ENCODE peak calls at places on chromosomes 1 and 21, in ten cellular contexts. N is GM23338, Z is prostate gland, V is OCI-LY7, Q is WTC11, E is cardiac fibroblast, P is tibial artery, B is transverse colon, L is H1, W is GM12865. D is an unnamed sample.

GRCh38 chr1:220692436-220693228 is 2.5 kb downstream of the C1orf115 start:
- DNase-seq in V (no peak), L (no peak), Z (no peak), B (no peak), P (no peak), Q (no peak), N (no peak), E (no peak), W (no peak), D (no peak)

GRCh38 chr1:83318361-83318760 is 680.6 kb downstream of the TTLL7 start:
- DNase-seq in N (no peak), W (no peak), Z (no peak), Q (no peak), V (no peak), P (no peak), E (no peak), L (no peak), B (no peak), D (no peak)

GRCh38 chr1:167442142-167442848 is 76.0 kb downstream of the CD247 start:
- DNase-seq in B (peak), L (peak), V (peak), N (peak), P (peak), E (peak), W (peak), Z (peak), Q (peak), D (peak)

GRCh38 chr1:14598498-14599172 is at the start of gene KAZN:
- DNase-seq in E (peak), P (no peak), Z (no peak), V (no peak), N (peak), L (peak), W (peak), B (no peak), Q (peak), D (no peak)

GRCh38 chr1:51583532-51583931 is 33.4 kb upstream of the OSBPL9 start:
- DNase-seq in Z (peak), L (no peak), E (peak), W (no peak), N (no peak), B (no peak), Q (no peak), P (peak), V (no peak), D (no peak)

GRCh38 chr1:93344886-93345632 is 648 bp upstream of the DR1 start:
- DNase-seq in P (no peak), L (no peak), Z (no peak), W (no peak), V (peak), N (no peak), E (peak), Q (no peak), B (no peak), D (no peak)

GRCh38 chr1:24871306-24871901 is 58.7 kb downstream of the RUNX3 start:
- DNase-seq in P (peak), B (no peak), V (no peak), E (no peak), Q (no peak), N (no peak), L (no peak), W (no peak), Z (no peak), D (no peak)

GRCh38 chr1:211589782-211590721 is 11.1 kb upstream of the SLC30A1 start:
- DNase-seq in Q (no peak), B (no peak), L (no peak), N (no peak), V (no peak), W (no peak), Z (peak), E (peak), P (peak), D (no peak)

GRCh38 chr21:37045556-37045955 is 27.3 kb downstream of the PIGP start:
- DNase-seq in V (no peak), Z (no peak), L (no peak), P (no peak), E (peak), B (no peak), N (no peak), Q (no peak), W (no peak), D (no peak)

GRCh38 chr1:110224240-110224995 is 14.3 kb downstream of the KCNC4 start:
- DNase-seq in Z (no peak), V (no peak), P (no peak), N (no peak), E (no peak), Q (no peak), L (no peak), W (no peak), B (no peak), D (no peak)

GRCh38 chr1:8720347-8720746 is 97.1 kb downstream of the RERE start:
- DNase-seq in E (no peak), Z (no peak), N (no peak), B (no peak), P (no peak), W (no peak), L (no peak), V (no peak), Q (no peak), D (no peak)

GRCh38 chr21:36864974-36865373 is 101.5 kb downstream of the HLCS start:
- DNase-seq in L (no peak), V (no peak), E (no peak), W (no peak), N (no peak), Q (no peak), B (no peak), P (no peak), Z (no peak), D (no peak)

GRCh38 chr1:93708734-93709481 is 27.3 kb upstream of the BCAR3 start:
- DNase-seq in Z (no peak), L (no peak), N (no peak), B (no peak), Q (no peak), P (no peak), V (peak), W (peak), E (peak), D (no peak)

GRCh38 chr1:184340984-184341383 is 45.8 kb upstream of the C1orf21 start:
- DNase-seq in P (no peak), L (no peak), B (no peak), Q (no peak), V (no peak), W (no peak), E (peak), Z (no peak), N (peak), D (no peak)

GRCh38 chr1:165444897-165445370 is at the start of gene RXRG:
- DNase-seq in L (peak), V (no peak), W (no peak), N (peak), E (peak), B (no peak), Q (peak), Z (peak), P (no peak), D (no peak)

GRCh38 chr1:41503507-41504125 is 19.1 kb upstream of the EDN2 start:
- DNase-seq in W (no peak), N (no peak), P (no peak), L (no peak), Q (no peak), V (no peak), Z (no peak), B (no peak), E (no peak), D (no peak)

GRCh38 chr1:170520601-170521000 is 11.4 kb upstream of the GORAB start:
- DNase-seq in N (no peak), P (no peak), W (no peak), Z (no peak), L (no peak), Q (no peak), B (no peak), E (no peak), V (no peak), D (no peak)

GRCh38 chr1:153880962-153881361 is 41.8 kb downstream of the GATAD2B start:
- DNase-seq in N (no peak), B (peak), L (no peak), Z (peak), Q (no peak), E (peak), P (peak), V (no peak), W (no peak), D (no peak)

GRCh38 chr1:31815752-31816484 is at the start of gene SPOCD1:
- DNase-seq in N (peak), W (peak), Q (peak), L (peak), B (peak), E (peak), V (peak), P (peak), Z (peak), D (peak)

GRCh38 chr1:241235236-241235897 is 121.6 kb downstream of the RGS7 start:
- DNase-seq in P (no peak), W (no peak), L (no peak), V (no peak), E (no peak), N (peak), Z (no peak), Q (no peak), B (no peak), D (no peak)

GRCh38 chr1:177392336-177392735 is 221.6 kb downstream of the BRINP2 start:
- DNase-seq in V (no peak), P (no peak), W (no peak), N (no peak), Q (no peak), B (no peak), Z (no peak), L (no peak), E (no peak), D (no peak)

GRCh38 chr1:36166938-36167910 is 11.3 kb downstream of the MAP7D1 start:
- DNase-seq in W (no peak), N (no peak), E (no peak), Q (no peak), L (no peak), B (no peak), V (no peak), Z (no peak), P (no peak), D (no peak)

GRCh38 chr1:161989108-161989507 is 34.6 kb downstream of the OLFML2B start:
- DNase-seq in P (no peak), B (no peak), V (no peak), W (no peak), Q (no peak), Z (no peak), E (no peak), L (no peak), N (no peak), D (no peak)
- TF ChIP-seq CTCF in P (no peak), B (no peak), V (no peak), W (no peak), Q (no peak), Z (no peak), E (no peak), L (no peak), N (peak), D (no peak)

GRCh38 chr1:119140177-119141019 is at the start of gene WARS2:
- DNase-seq in L (peak), E (peak), V (peak), W (peak), P (peak), Q (peak), N (peak), B (peak), Z (peak), D (peak)
- TF ChIP-seq CTCF in L (no peak), E (no peak), V (no peak), W (no peak), P (no peak), Q (no peak), N (peak), B (no peak), Z (no peak), D (no peak)

GRCh38 chr1:22286491-22286890 is 143.6 kb upstream of the WNT4 start:
- DNase-seq in B (no peak), P (no peak), Z (no peak), N (peak), Q (no peak), V (no peak), L (peak), E (no peak), W (no peak), D (no peak)

GRCh38 chr1:22283596-22283995 is 140.7 kb upstream of the WNT4 start:
- DNase-seq in Q (no peak), B (no peak), P (peak), Z (no peak), V (no peak), E (no peak), L (peak), N (no peak), W (no peak), D (no peak)

GRCh38 chr1:22284236-22284635 is 141.3 kb upstream of the WNT4 start:
- DNase-seq in Z (no peak), N (no peak), B (no peak), W (no peak), L (no peak), E (no peak), Q (no peak), V (no peak), P (peak), D (no peak)

GRCh38 chr1:22285545-22286396 is 142.9 kb upstream of the WNT4 start:
- DNase-seq in N (no peak), P (peak), E (peak), Z (no peak), Q (no peak), B (no peak), W (no peak), V (no peak), L (no peak), D (no peak)

DNA sequence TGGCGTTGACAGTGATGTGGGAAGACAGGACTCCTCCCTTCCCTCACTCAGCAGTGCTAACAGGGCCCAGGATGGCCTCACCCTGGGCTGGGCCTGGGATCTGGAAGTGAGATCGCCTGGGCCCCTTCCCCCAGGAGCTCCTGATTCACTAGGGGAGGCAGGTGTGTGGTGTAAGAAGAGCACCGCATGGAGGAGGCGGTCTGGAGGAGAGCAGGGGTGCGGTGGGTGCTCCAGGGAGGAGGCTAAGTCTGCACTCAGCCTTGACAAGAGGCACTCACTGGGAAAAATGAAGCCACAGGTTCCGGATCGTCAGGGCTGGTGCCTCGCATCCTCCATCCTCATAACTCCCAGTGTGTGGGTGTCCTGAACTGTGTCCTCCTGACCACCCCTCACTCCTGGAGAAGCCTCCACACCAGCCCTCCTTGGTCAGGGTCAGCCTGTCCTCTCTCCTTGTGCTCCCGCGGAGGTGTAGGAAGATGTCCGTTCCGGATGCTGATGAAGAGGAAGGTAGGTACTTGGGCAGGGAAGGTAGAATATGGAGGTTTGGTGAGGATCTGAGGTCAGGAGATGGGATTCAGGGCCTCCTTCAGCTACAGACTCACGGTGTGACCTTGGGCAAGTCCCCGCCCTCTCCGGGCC is 142.1 kb upstream of the WNT4 start:
- DNase-seq in Q (no peak), Z (no peak), W (no peak), E (no peak), L (no peak), P (peak), N (no peak), B (no peak), V (no peak), D (no peak)
- TF ChIP-seq CTCF in Q (no peak), Z (no peak), W (no peak), E (no peak), L (no peak), P (no peak), N (no peak), B (no peak), V (no peak), D (no peak)

GRCh38 chr1:237105826-237106225 is 63.8 kb downstream of the RYR2 start:
- DNase-seq in V (no peak), W (no peak), Q (no peak), N (no peak), E (peak), Z (no peak), L (no peak), P (no peak), B (no peak), D (no peak)

GRCh38 chr1:237108299-237109040 is 66.5 kb downstream of the RYR2 start:
- DNase-seq in V (no peak), Q (no peak), P (no peak), N (no peak), B (no peak), L (no peak), Z (no peak), E (no peak), W (no peak), D (no peak)

GRCh38 chr1:237098517-237098916 is 56.5 kb downstream of the RYR2 start:
- DNase-seq in N (no peak), V (no peak), L (no peak), Q (no peak), Z (no peak), B (no peak), E (no peak), P (no peak), W (no peak), D (no peak)

GRCh38 chr1:237103021-237103420 is 61.0 kb downstream of the RYR2 start:
- DNase-seq in B (no peak), V (no peak), P (no peak), Z (no peak), L (no peak), W (no peak), Q (no peak), E (no peak), N (no peak), D (no peak)

DNA sequence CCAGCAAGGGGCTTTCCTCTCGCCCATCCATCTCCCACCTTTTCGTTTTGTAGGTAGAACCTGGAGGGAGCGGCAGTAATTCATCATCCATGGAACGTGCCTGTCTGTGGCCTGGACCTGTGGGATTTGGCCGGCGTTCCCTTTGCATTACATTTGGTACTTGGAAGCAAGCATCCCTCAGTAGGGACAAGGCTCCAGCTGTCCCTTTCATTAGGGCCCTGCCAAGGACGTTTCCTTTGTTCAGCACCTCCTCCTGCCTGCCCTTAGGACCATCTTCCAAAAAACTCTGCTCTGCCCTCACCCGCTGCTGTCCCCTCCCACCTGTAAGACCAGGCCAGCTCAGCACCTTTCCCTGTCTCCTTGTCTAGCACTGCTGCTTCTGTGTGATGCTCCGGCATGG is 62.1 kb downstream of the RYR2 start:
- DNase-seq in E (no peak), W (no peak), V (no peak), P (no peak), N (no peak), L (no peak), B (no peak), Q (no peak), Z (no peak), D (no peak)
- TF ChIP-seq CTCF in E (no peak), W (no peak), V (no peak), P (no peak), N (no peak), L (no peak), B (no peak), Q (no peak), Z (no peak), D (no peak)

GRCh38 chr1:3401585-3402257 is 52.7 kb upstream of the ARHGEF16 start:
- DNase-seq in V (no peak), W (no peak), Z (no peak), E (no peak), N (no peak), P (no peak), Q (no peak), L (no peak), B (no peak), D (no peak)

GRCh38 chr1:3403388-3404179 is 50.9 kb upstream of the ARHGEF16 start:
- DNase-seq in Q (peak), P (no peak), B (no peak), V (peak), N (peak), Z (no peak), L (peak), W (no peak), E (no peak), D (no peak)

GRCh38 chr1:3402258-3403010 is 52.0 kb upstream of the ARHGEF16 start:
- DNase-seq in P (no peak), Z (no peak), W (no peak), B (no peak), E (no peak), V (no peak), N (no peak), Q (no peak), L (no peak), D (no peak)

GRCh38 chr1:3404301-3404700 is 50.2 kb upstream of the ARHGEF16 start:
- DNase-seq in Q (no peak), P (no peak), L (no peak), Z (no peak), V (no peak), W (no peak), B (no peak), N (no peak), E (no peak), D (no peak)

DNA sequence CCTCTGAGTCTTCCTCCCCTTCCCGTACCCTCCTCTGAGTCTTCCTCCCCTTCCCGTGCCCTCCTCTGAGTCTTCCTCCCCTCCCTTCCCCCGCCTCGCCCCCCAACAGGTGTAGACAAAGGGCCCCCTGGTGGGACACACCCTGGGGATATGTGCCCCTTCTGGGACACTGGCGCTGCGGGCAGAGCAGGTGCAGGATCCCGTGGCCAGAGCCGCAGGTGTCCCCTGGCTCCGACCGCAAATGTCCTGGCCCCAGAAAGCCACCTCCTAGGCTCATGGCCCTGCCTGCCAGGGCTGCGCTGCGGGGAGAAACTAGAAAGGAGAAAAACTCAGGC is 51.5 kb upstream of the ARHGEF16 start:
- DNase-seq in P (no peak), N (no peak), W (no peak), V (no peak), L (no peak), Q (no peak), Z (no peak), E (no peak), B (no peak), D (no peak)
- TF ChIP-seq CTCF in P (no peak), N (no peak), W (no peak), V (no peak), L (no peak), Q (no peak), Z (no peak), E (no peak), B (no peak), D (no peak)

DNA sequence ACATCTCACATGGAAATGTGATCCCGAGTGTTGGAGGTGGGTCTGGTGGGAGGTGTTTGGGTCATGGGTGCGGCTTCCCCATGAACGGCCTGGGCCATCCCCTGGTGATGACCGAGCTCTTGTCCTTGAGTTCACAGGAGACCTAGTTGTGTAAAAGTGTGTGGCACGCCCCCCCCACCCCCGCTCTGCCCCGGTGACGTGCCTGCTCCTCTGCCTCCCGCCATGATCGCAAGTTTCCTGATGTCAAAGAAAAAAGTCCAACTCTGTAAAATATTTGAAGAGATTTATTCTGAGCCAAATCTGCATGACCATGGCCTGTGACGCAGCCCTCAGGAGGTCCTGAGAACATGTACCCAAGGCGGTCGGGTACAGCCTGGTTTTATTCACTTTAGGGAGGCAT is 125.1 kb upstream of the COL6A1 start:
- DNase-seq in P (no peak), Q (no peak), L (no peak), Z (no peak), W (no peak), E (no peak), N (no peak), V (no peak), B (no peak), D (no peak)
- TF ChIP-seq CTCF in P (no peak), Q (no peak), L (no peak), Z (no peak), W (no peak), E (no peak), N (no peak), V (no peak), B (no peak), D (no peak)

GRCh38 chr1:77825356-77825709 is 45.9 kb downstream of the MIGA1 start:
- DNase-seq in P (no peak), W (peak), B (peak), Z (peak), L (no peak), E (peak), Q (no peak), V (peak), N (peak), D (peak)
- TF ChIP-seq CTCF in P (no peak), W (peak), B (peak), Z (peak), L (peak), E (no peak), Q (no peak), V (peak), N (peak), D (peak)

GRCh38 chr1:199160521-199161318 is 521.9 kb downstream of the PTPRC start:
- DNase-seq in V (no peak), N (no peak), P (no peak), W (no peak), B (no peak), E (no peak), Z (no peak), Q (no peak), L (no peak), D (no peak)
- TF ChIP-seq CTCF in V (no peak), N (no peak), P (no peak), W (no peak), B (no peak), E (no peak), Z (no peak), Q (no peak), L (no peak), D (no peak)

DNA sequence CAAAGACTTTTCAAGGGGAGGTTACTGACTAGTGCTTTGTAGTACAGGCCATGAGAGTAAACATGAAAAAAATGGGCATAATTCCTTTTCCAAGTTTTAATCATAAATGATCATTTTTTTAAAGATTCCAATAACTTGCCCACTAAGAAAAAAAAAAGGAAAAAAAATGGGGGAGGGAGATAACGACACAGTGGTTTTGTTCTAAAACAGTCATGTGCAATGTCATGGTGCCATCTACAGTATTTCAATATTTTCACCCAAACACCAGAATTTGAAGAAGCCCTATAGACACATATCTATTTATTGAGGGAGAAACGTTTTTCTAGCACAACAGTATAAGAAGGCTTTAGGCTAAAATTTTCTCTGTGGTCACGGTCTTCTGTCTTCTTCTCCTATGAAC is 250.2 kb downstream of the LTN1 start:
- DNase-seq in Q (no peak), N (no peak), P (no peak), B (no peak), V (no peak), L (no peak), W (no peak), Z (no peak), E (peak), D (no peak)
- TF ChIP-seq CTCF in Q (no peak), N (no peak), P (no peak), B (no peak), V (peak), L (no peak), W (no peak), Z (peak), E (peak), D (no peak)

D was measured in GM10248.